ENCODE peak calls at places on chromosomes 12 and 14, in seven cellular contexts. F is aorta; S is effector memory CD4-positive, alpha-beta T cell; Q is sigmoid colon; W is Peyer's patch; O is A549; Z is PC-3. X is an unnamed sample.

GRCh38 chr14:60101801-60102200 is 10.1 kb downstream of the PCNX4 start:
- DNase-seq in Q (no peak), Z (no peak), S (no peak), W (no peak), F (no peak), O (no peak), X (no peak)

GRCh38 chr14:37931998-37932397 is 275.7 kb upstream of the SSTR1 start:
- DNase-seq in Q (no peak), O (no peak), S (no peak), W (no peak), Z (no peak), F (no peak), X (no peak)

GRCh38 chr12:11884661-11885060 is 186.1 kb upstream of the BCL2L14 start:
- DNase-seq in Q (no peak), W (no peak), Z (peak; percentile 62), S (no peak), O (no peak), F (no peak), X (no peak)

GRCh38 chr12:67269632-67270578 is 747 bp downstream of the CAND1 start:
- DNase-seq in Q (peak; percentile 79), O (peak; percentile 18), S (peak; percentile 39), Z (peak; percentile 33), F (peak; percentile 80), W (peak; percentile 71), X (no peak)

GRCh38 chr14:99754141-99755067 is 38.8 kb upstream of the EML1 start:
- DNase-seq in Q (peak; percentile 74), S (no peak), F (peak; percentile 80), O (no peak), Z (peak; percentile 38), W (no peak), X (no peak)

GRCh38 chr14:47917344-47917954 is 242.0 kb upstream of the MDGA2 start:
- DNase-seq in W (no peak), S (no peak), F (no peak), O (no peak), Z (peak; percentile 77), Q (no peak), X (no peak)

GRCh38 chr12:54935235-54935951 is 49.2 kb downstream of the TESPA1 start:
- DNase-seq in O (peak; percentile 86), Q (no peak), Z (peak; percentile 94), S (peak; percentile 8), W (no peak), F (no peak), X (peak; percentile 92)

GRCh38 chr14:75542585-75543091 is 20.4 kb downstream of the BATF start:
- DNase-seq in S (peak; percentile 66), W (peak; percentile 83), F (peak; percentile 79), O (no peak), Z (no peak), Q (peak; percentile 72), X (no peak)

GRCh38 chr12:124429535-124429934 is 134.6 kb downstream of the RFLNA start:
- DNase-seq in Q (no peak), W (no peak), S (no peak), F (no peak), Z (no peak), O (no peak), X (no peak)

GRCh38 chr12:50572275-50572674 is 67.5 kb downstream of the DIP2B start:
- DNase-seq in S (no peak), Q (no peak), W (no peak), F (no peak), O (no peak), Z (peak; percentile 58), X (peak; percentile 36)

GRCh38 chr14:73732006-73732405 is 17.8 kb upstream of the PNMA1 start:
- DNase-seq in O (no peak), F (no peak), Z (no peak), W (peak; percentile 25), S (no peak), Q (no peak), X (no peak)
- H3K27ac ChIP-seq in O (no peak overlapping the region), F (peak overlapping the region; percentile 29), Z (no peak overlapping the region), W (no peak overlapping the region), S (no peak overlapping the region), Q (no peak overlapping the region), X (no peak overlapping the region)

DNA sequence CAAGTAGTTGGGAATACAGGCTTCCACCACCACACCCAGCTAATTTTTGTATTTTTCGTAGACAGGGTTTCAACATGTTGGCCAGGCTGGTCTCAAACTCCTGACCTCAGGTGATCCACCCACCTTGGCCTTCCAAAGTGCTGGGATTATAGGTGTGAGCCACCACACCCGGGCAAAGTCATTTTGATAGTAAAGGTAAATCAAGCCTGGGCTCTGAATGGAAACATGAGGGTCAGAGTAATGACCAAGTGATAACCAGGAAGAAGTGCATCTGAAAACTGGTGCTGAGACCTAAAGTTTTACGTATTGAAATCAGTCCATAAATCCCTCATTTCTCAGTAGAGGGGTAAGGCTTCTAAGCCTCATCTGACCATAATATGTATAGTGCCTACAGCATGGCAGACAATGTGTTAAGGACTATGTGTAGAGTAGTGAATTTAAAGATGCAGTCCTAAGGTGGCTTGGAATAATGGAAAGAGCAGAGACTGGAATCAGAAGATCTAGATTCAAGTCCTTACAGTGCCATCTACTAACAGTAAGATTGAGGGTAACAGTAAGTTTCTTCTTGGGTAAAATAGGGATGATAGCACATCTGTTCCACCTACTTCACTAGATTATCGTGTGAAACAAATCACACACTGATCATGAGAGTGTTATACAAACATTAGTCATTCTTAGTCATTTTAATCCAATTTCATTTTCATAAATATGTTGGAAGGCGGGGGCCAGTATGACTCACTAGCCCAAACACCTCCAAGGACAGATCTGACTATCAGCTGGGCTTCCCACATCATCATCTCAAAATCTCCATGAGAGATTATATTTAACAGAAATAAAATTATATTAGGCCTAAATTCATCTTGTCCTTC is 11.2 kb downstream of the MAP4K5 start:
- DNase-seq in F (no peak), Q (no peak), Z (peak; percentile 93), S (no peak), O (peak; percentile 59), W (peak; percentile 62), X (peak; percentile 77)
- H3K27ac ChIP-seq in F (no peak overlapping the region), Q (no peak overlapping the region), Z (peak overlapping the region; percentile 88), S (peak overlapping the region; percentile 34), O (peak overlapping the region; percentile 30), W (no peak overlapping the region), X (peak overlapping the region; percentile 52)

DNA sequence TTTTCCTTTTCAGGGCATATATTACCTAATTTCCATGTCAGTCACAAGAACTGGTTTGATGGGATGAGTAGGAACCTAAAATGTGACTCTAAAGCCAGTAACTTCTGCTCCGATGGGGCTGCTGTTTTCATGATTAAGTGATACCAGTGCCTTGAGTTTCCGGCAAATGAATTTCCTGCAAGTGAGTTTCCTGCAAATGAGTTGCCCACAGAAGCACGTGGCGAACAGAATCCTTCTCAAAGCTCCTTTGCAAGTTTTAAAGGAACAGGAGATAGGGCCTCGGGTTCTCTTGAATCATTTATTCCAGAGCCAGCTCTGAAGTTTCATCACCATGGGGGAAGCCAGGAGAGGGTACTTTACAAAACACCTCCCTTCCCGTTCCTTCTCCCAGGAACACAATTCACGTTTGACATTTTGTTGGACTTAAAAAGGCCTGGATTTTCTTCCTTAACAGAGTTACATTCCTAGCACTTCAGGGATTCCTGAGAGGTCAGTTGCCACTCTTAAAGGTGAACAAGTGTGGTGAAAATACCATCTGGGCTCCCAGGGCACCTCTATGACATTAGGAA is 2.2 kb upstream of the PPTC7 start:
- DNase-seq in Z (peak; percentile 43), W (no peak), S (no peak), O (no peak), Q (no peak), F (no peak), X (no peak)
- H3K27ac ChIP-seq in Z (no peak overlapping the region), W (peak overlapping the region; percentile 42), S (peak overlapping the region; percentile 58), O (no peak overlapping the region), Q (peak overlapping the region; percentile 96), F (no peak overlapping the region), X (peak overlapping the region; percentile 53)

GRCh38 chr12:95802482-95803264 is 12.1 kb upstream of the NTN4 start:
- DNase-seq in O (peak; percentile 67), Z (peak; percentile 99), F (no peak), Q (no peak), W (peak; percentile 46), S (no peak), X (peak; percentile 87)
- H3K27ac ChIP-seq in O (peak overlapping the region; percentile 81), Z (peak overlapping the region; percentile 98), F (no peak overlapping the region), Q (peak overlapping the region; percentile 72), W (no peak overlapping the region), S (no peak overlapping the region), X (peak overlapping the region; percentile 97)

DNA sequence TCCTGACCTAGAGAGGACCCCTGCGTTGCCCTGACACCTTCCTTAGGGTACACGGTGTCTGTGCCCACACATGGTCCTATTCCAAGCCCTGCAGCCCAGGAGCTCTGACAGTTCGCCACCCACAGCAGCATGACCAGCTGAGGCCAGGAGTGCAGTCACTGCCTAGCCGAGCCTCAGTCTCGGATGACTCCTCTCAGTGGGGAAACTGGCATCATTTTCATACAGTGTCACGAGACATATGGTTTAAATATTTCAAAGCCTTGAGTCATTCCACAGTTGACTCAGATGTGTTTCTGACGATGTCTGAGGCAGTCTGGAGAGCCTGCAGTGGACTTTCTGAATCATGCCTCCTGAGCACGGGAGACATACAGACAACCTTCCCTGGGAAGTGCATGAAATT is 181.1 kb upstream of the FKBP4 start:
- DNase-seq in Q (peak; percentile 71), S (no peak), O (peak; percentile 22), W (no peak), F (peak; percentile 88), Z (peak; percentile 72), X (peak; percentile 83)
- H3K27ac ChIP-seq in Q (peak overlapping the region; percentile 72), S (no peak overlapping the region), O (peak overlapping the region; percentile 16), W (no peak overlapping the region), F (peak overlapping the region; percentile 49), Z (no peak overlapping the region), X (peak overlapping the region; percentile 33)

X was measured in epithelial cell of prostate.